ENCODE peak calls at places on chromosomes 16 and 17, in six cellular contexts. A is stimulated activated CD8-positive, alpha-beta memory T cell treated with anti-CD3 and anti-CD28 coated beads, Interleukin-4, amount 100 ng/mL, for 24 hours; B is HT1080; U is left ventricle myocardium inferior; K is iPS DF 19.7; Y is Daoy. E is an unnamed sample.

GRCh38 chr17:75872434-75873351 is 5.7 kb downstream of the TRIM47 start:
- DNase-seq in K (no peak), B (peak; percentile 88), U (peak; percentile 80), A (no peak), Y (peak; percentile 78), E (peak; percentile 86)

GRCh38 chr16:64290461-64290860 is 831.4 kb downstream of the CDH11 start:
- DNase-seq in U (no peak), B (no peak), Y (no peak), K (no peak), A (no peak), E (no peak)

GRCh38 chr17:80283116-80283852 is 22.6 kb downstream of the RNF213 start:
- DNase-seq in A (no peak), B (no peak), Y (no peak), K (no peak), U (no peak), E (no peak)

GRCh38 chr17:81549031-81549557 is 3.1 kb downstream of the FAAP100 start:
- DNase-seq in Y (no peak), U (no peak), K (no peak), B (no peak), A (no peak), E (no peak)

GRCh38 chr17:62704381-62704971 is 77.0 kb downstream of the MRC2 start:
- DNase-seq in K (no peak), Y (peak; percentile 64), U (no peak), B (no peak), A (no peak), E (peak; percentile 76)

GRCh38 chr17:258906-259305 is 77.5 kb upstream of the DOC2B start:
- DNase-seq in B (no peak), A (no peak), Y (no peak), K (no peak), U (no peak), E (peak; percentile 12)

GRCh38 chr17:74190807-74191206 is 12.7 kb upstream of the RPL38 start:
- DNase-seq in Y (peak; percentile 49), A (no peak), K (no peak), B (no peak), U (no peak), E (peak; percentile 61)

GRCh38 chr17:4220655-4221054 is 43.1 kb downstream of the ANKFY1 start:
- DNase-seq in U (no peak), B (no peak), K (no peak), A (no peak), Y (no peak), E (no peak)

GRCh38 chr17:41905172-41905571 is 13.6 kb downstream of the ACLY start:
- DNase-seq in A (no peak), B (no peak), Y (no peak), U (no peak), K (no peak), E (no peak)

GRCh38 chr16:84084570-84085270 is 32.0 kb downstream of the MBTPS1 start:
- DNase-seq in A (peak; percentile 44), B (peak; percentile 44), U (peak; percentile 41), K (peak; percentile 61), Y (peak; percentile 64), E (peak; percentile 84)

GRCh38 chr16:17302213-17302612 is 168.5 kb downstream of the XYLT1 start:
- DNase-seq in A (no peak), Y (no peak), B (no peak), K (no peak), U (no peak), E (no peak)

GRCh38 chr17:42920922-42921321 is 20.3 kb downstream of the G6PC1 start:
- DNase-seq in K (no peak), B (peak; percentile 8), Y (no peak), A (no peak), U (peak; percentile 33), E (no peak)

GRCh38 chr16:64489449-64489848 is 632.4 kb downstream of the CDH11 start:
- DNase-seq in Y (no peak), U (no peak), K (no peak), B (no peak), A (no peak), E (no peak)

GRCh38 chr17:75688209-75688771 is 21.2 kb downstream of the SAP30BP start:
- DNase-seq in K (no peak), Y (peak; percentile 48), A (no peak), U (no peak), B (no peak), E (peak; percentile 71)

GRCh38 chr16:25783226-25783625 is 91.5 kb downstream of the HS3ST4 start:
- DNase-seq in Y (no peak), A (no peak), K (no peak), B (no peak), U (no peak), E (no peak)

GRCh38 chr17:81644976-81645952 is 8.3 kb downstream of the TSPAN10 start:
- DNase-seq in A (no peak), B (no peak), K (no peak), U (no peak), Y (no peak), E (no peak)

GRCh38 chr16:21277045-21277926 is 804 bp downstream of the CRYM start:
- DNase-seq in B (no peak), A (no peak), U (peak; percentile 25), Y (no peak), K (no peak), E (no peak)

GRCh38 chr17:72454342-72454741 is 333.5 kb downstream of the SOX9 start:
- DNase-seq in U (no peak), Y (no peak), A (no peak), K (no peak), B (no peak), E (peak; percentile 34)